ENCODE peak calls at places on chromosome 21, in ten cellular contexts. J, S, B, U, P, C, H, A, N and K are unnamed samples.

GRCh38 chr21:28482657-28483056 is 510.0 kb downstream of the LTN1 start:
- DNase-seq in J (no peak), S (no peak), B (no peak), U (no peak), P (no peak), C (no peak), H (no peak), A (no peak), N (no peak), K (no peak)

GRCh38 chr21:39048064-39048463 is 135.2 kb downstream of the PSMG1 start:
- DNase-seq in J (peak; percentile 95), S (no peak), B (peak; percentile 73), U (no peak), P (peak; percentile 65), C (peak; percentile 60), H (peak; percentile 91), A (no peak), N (peak; percentile 77), K (no peak)

GRCh38 chr21:26080211-26080610 is 90.4 kb downstream of the APP start:
- DNase-seq in J (no peak), S (no peak), B (no peak), U (no peak), P (no peak), C (no peak), H (no peak), A (no peak), N (no peak), K (no peak)

GRCh38 chr21:40049031-40049958 is 182.1 kb downstream of the PCP4 start:
- DNase-seq in J (peak; percentile 70), S (no peak), B (no peak), U (no peak), P (no peak), C (no peak), H (no peak), A (peak; percentile 32), N (peak; percentile 82), K (peak; percentile 47)

GRCh38 chr21:45869121-45870007 is 112.2 kb upstream of the COL6A1 start:
- DNase-seq in J (no peak), S (no peak), B (no peak), U (no peak), P (no peak), C (no peak), H (no peak), A (no peak), N (no peak), K (peak; percentile 65)

GRCh38 chr21:44639331-44639655 is 2.1 kb downstream of the KRTAP10-10 start:
- DNase-seq in J (no peak), S (no peak), B (no peak), U (no peak), P (no peak), C (no peak), H (no peak), A (no peak), N (no peak), K (no peak)

GRCh38 chr21:44314128-44314527 is 14.3 kb downstream of the PFKL start:
- DNase-seq in J (no peak), S (no peak), B (no peak), U (no peak), P (no peak), C (no peak), H (no peak), A (no peak), N (no peak), K (no peak)

GRCh38 chr21:42426876-42427480 is 23.3 kb downstream of the UBASH3A start:
- DNase-seq in J (no peak), S (no peak), B (no peak), U (no peak), P (peak; percentile 45), C (no peak), H (no peak), A (no peak), N (no peak), K (no peak)

GRCh38 chr21:15967661-15968060 is 237.9 kb downstream of the USP25 start:
- DNase-seq in J (peak; percentile 17), S (no peak), B (no peak), U (no peak), P (no peak), C (no peak), H (no peak), A (no peak), N (no peak), K (peak; percentile 53)

GRCh38 chr21:42061195-42061865 is 9.8 kb upstream of the UMODL1 start:
- DNase-seq in J (no peak), S (no peak), B (no peak), U (no peak), P (peak; percentile 41), C (no peak), H (no peak), A (no peak), N (no peak), K (no peak)

GRCh38 chr21:45937721-45938452 is 43.7 kb upstream of the COL6A1 start:
- DNase-seq in J (no peak), S (no peak), B (no peak), U (no peak), P (no peak), C (no peak), H (no peak), A (no peak), N (no peak), K (no peak)

GRCh38 chr21:14901482-14901958 is 163.3 kb downstream of the NRIP1 start:
- DNase-seq in J (peak; percentile 86), S (no peak), B (no peak), U (no peak), P (no peak), C (no peak), H (peak; percentile 57), A (no peak), N (no peak), K (peak; percentile 29)

GRCh38 chr21:45073301-45074047 is 906 bp upstream of the ADARB1 start:
- DNase-seq in J (no peak), S (no peak), B (peak; percentile 39), U (no peak), P (peak; percentile 38), C (peak; percentile 45), H (peak; percentile 63), A (peak; percentile 28), N (peak; percentile 7), K (no peak)

GRCh38 chr21:32094792-32095191 is 184.1 kb downstream of the MIS18A start:
- DNase-seq in J (no peak), S (no peak), B (peak; percentile 30), U (no peak), P (no peak), C (no peak), H (peak; percentile 24), A (no peak), N (no peak), K (peak; percentile 64)